ENCODE peak calls at places on chromosomes 5 and 9, in seven cellular contexts. One of them, this sample, is unnamed.

GRCh38 chr9:120435066-120435465 is 144.9 kb downstream of the CDK5RAP2 start:
- DNase-seq in stimulated activated CD4-positive, alpha-beta T cell treated with anti-CD3 and anti-CD28 coated beads, TNF-alpha, amount 100 ng/mL, for 24 hours: no peak
- DNase-seq in iris pigment epithelial cell: peak; percentile 81
- DNase-seq in NAMALWA: no peak
- DNase-seq in naive thymus-derived CD8-positive, alpha-beta T cell: no peak
- DNase-seq in upper lobe of right lung: no peak
- DNase-seq in LoVo: no peak
- DNase-seq in this sample: no peak

GRCh38 chr9:108683245-108683644 is 172.5 kb downstream of the ACTL7B start:
- DNase-seq in stimulated activated CD4-positive, alpha-beta T cell treated with anti-CD3 and anti-CD28 coated beads, TNF-alpha, amount 100 ng/mL, for 24 hours: no peak
- DNase-seq in iris pigment epithelial cell: no peak
- DNase-seq in NAMALWA: no peak
- DNase-seq in naive thymus-derived CD8-positive, alpha-beta T cell: no peak
- DNase-seq in upper lobe of right lung: no peak
- DNase-seq in LoVo: no peak
- DNase-seq in this sample: no peak

GRCh38 chr5:128635379-128635778 is 97.3 kb upstream of the FBN2 start:
- DNase-seq in stimulated activated CD4-positive, alpha-beta T cell treated with anti-CD3 and anti-CD28 coated beads, TNF-alpha, amount 100 ng/mL, for 24 hours: no peak
- DNase-seq in iris pigment epithelial cell: no peak
- DNase-seq in NAMALWA: no peak
- DNase-seq in naive thymus-derived CD8-positive, alpha-beta T cell: no peak
- DNase-seq in upper lobe of right lung: no peak
- DNase-seq in LoVo: no peak
- DNase-seq in this sample: no peak

GRCh38 chr5:87770601-87771121 is 357.9 kb upstream of the CCNH start:
- DNase-seq in stimulated activated CD4-positive, alpha-beta T cell treated with anti-CD3 and anti-CD28 coated beads, TNF-alpha, amount 100 ng/mL, for 24 hours: no peak
- DNase-seq in iris pigment epithelial cell: no peak
- DNase-seq in NAMALWA: no peak
- DNase-seq in naive thymus-derived CD8-positive, alpha-beta T cell: no peak
- DNase-seq in upper lobe of right lung: no peak
- DNase-seq in LoVo: no peak
- DNase-seq in this sample: peak; percentile 42

GRCh38 chr5:124990723-124991122 is 244.3 kb upstream of the ZNF608 start:
- DNase-seq in stimulated activated CD4-positive, alpha-beta T cell treated with anti-CD3 and anti-CD28 coated beads, TNF-alpha, amount 100 ng/mL, for 24 hours: no peak
- DNase-seq in iris pigment epithelial cell: no peak
- DNase-seq in NAMALWA: no peak
- DNase-seq in naive thymus-derived CD8-positive, alpha-beta T cell: no peak
- DNase-seq in upper lobe of right lung: no peak
- DNase-seq in LoVo: peak; percentile 75
- DNase-seq in this sample: no peak

GRCh38 chr5:172795401-172795977 is 24.5 kb upstream of the DUSP1 start:
- DNase-seq in stimulated activated CD4-positive, alpha-beta T cell treated with anti-CD3 and anti-CD28 coated beads, TNF-alpha, amount 100 ng/mL, for 24 hours: no peak
- DNase-seq in iris pigment epithelial cell: peak; percentile 93
- DNase-seq in NAMALWA: no peak
- DNase-seq in naive thymus-derived CD8-positive, alpha-beta T cell: no peak
- DNase-seq in upper lobe of right lung: peak; percentile 83
- DNase-seq in LoVo: no peak
- DNase-seq in this sample: no peak

GRCh38 chr9:38227061-38227540 is 158.1 kb upstream of the SHB start:
- DNase-seq in stimulated activated CD4-positive, alpha-beta T cell treated with anti-CD3 and anti-CD28 coated beads, TNF-alpha, amount 100 ng/mL, for 24 hours: peak; percentile 65
- DNase-seq in iris pigment epithelial cell: peak; percentile 88
- DNase-seq in NAMALWA: peak; percentile 92
- DNase-seq in naive thymus-derived CD8-positive, alpha-beta T cell: peak; percentile 26
- DNase-seq in upper lobe of right lung: peak; percentile 76
- DNase-seq in LoVo: peak; percentile 31
- DNase-seq in this sample: peak; percentile 84

GRCh38 chr5:75034137-75034739 is 18.1 kb downstream of the GCNT4 start:
- DNase-seq in stimulated activated CD4-positive, alpha-beta T cell treated with anti-CD3 and anti-CD28 coated beads, TNF-alpha, amount 100 ng/mL, for 24 hours: peak; percentile 18
- DNase-seq in iris pigment epithelial cell: no peak
- DNase-seq in NAMALWA: no peak
- DNase-seq in naive thymus-derived CD8-positive, alpha-beta T cell: no peak
- DNase-seq in upper lobe of right lung: no peak
- DNase-seq in LoVo: no peak
- DNase-seq in this sample: no peak

GRCh38 chr5:50663636-50664035 is 2.8 kb upstream of the PARP8 start:
- DNase-seq in stimulated activated CD4-positive, alpha-beta T cell treated with anti-CD3 and anti-CD28 coated beads, TNF-alpha, amount 100 ng/mL, for 24 hours: no peak
- DNase-seq in iris pigment epithelial cell: no peak
- DNase-seq in NAMALWA: no peak
- DNase-seq in naive thymus-derived CD8-positive, alpha-beta T cell: no peak
- DNase-seq in upper lobe of right lung: peak; percentile 68
- DNase-seq in LoVo: no peak
- DNase-seq in this sample: no peak